ENCODE peak calls at places on chromosome 6, in six cellular contexts. P is H9, L is IMR-90, G is neuronal stem cell, Y is mesenchymal stem cell, C is H1. E is an unnamed sample.

GRCh38 chr6:150394053-150394875 is 25.5 kb downstream of the IYD start:
- DNase-seq in P (no peak), L (no peak), G (no peak), Y (no peak), C (no peak), E (peak)

GRCh38 chr6:165663283-165663735 is 268 bp upstream of the PDE10A start:
- DNase-seq in P (peak), L (peak), G (peak), Y (peak), C (no peak), E (peak)

GRCh38 chr6:144646066-144646800 is 361.1 kb downstream of the UTRN start:
- DNase-seq in P (no peak), L (peak), G (no peak), Y (no peak), C (no peak), E (no peak)

GRCh38 chr6:83067448-83068413 is at the start of gene DOP1A:
- DNase-seq in P (peak), L (peak), G (peak), Y (peak), C (peak), E (peak)

GRCh38 chr6:125584468-125584939 is 164.9 kb upstream of the HEY2 start:
- DNase-seq in P (peak), L (peak), G (peak), Y (peak), C (peak), E (peak)

GRCh38 chr6:33147807-33148666 is 44.2 kb downstream of the COL11A2 start:
- DNase-seq in P (no peak), L (peak), G (peak), Y (peak), C (no peak), E (peak)

GRCh38 chr6:26092443-26092842 is 5.2 kb downstream of the HFE start:
- DNase-seq in P (no peak), L (no peak), G (no peak), Y (no peak), C (no peak), E (no peak)

GRCh38 chr6:125773387-125774341 is 17.1 kb upstream of the NCOA7 start:
- DNase-seq in P (no peak), L (no peak), G (no peak), Y (no peak), C (no peak), E (no peak)

GRCh38 chr6:15166121-15166520 is 79.7 kb upstream of the JARID2 start:
- DNase-seq in P (no peak), L (no peak), G (no peak), Y (no peak), C (no peak), E (no peak)

GRCh38 chr6:148217051-148217450 is 125.6 kb upstream of the SASH1 start:
- DNase-seq in P (no peak), L (no peak), G (no peak), Y (no peak), C (no peak), E (no peak)

GRCh38 chr6:42820509-42821340 is 38.9 kb downstream of the BICRAL start:
- DNase-seq in P (no peak), L (no peak), G (no peak), Y (no peak), C (no peak), E (no peak)
- H3K14ac ChIP-seq in P (no peak), L (peak), G (no peak), Y (no peak), C (no peak), E (no peak)

DNA sequence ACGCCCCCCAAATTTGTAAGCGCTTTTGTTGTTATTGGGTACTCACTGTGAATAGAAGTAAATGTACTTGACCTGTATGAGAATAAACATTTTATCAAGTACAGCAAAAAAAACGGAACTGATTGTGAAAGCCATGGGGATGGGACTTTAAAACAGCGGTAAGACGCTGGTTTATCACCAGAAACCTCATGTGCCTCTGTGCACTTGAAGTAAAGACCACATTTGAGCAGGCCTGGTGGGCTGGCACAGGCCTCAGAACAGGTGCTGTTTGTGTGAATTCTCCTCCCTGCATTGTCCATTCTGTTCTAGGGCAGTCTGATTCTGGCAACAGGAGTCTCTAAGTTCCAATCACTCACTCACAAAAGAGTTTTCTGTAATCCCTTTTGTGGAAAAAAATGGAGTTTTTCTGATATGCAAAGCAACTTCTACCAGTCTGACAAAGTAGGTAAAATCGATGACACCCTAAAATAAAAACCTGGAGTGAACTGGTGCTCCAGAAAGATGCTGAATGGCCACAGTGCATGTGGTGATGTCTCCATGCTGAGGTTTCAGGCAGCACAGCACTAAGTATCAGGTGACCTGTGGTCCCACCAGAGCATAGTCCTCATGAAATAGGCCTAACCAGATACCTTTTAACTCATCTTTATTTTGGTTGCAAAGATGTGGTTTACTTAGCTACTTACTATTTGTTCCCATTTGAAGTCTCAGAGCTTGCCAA is 53.9 kb downstream of the STX7 start:
- DNase-seq in P (no peak), L (no peak), G (no peak), Y (no peak), C (no peak), E (no peak)
- H2BK120ac ChIP-seq in P (no peak), L (no peak), G (no peak), Y (no peak), C (no peak), E (no peak)

DNA sequence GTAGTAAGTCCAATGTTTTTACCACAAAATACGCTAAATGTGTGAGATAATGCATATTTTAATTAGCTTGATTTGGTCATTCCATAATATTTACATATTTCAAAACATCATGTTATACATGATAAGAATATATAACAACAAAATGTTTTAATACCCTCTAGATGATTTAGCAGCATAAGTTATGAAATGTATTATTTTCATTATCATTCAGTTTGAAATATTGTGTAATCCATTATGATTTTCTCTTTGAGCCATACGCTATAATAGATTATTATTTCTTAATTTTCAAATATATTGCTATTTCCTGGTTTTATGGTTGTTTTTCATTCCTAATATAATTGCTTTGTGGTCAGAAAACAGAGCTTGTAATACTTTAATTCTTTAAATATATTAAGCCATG is 163.3 kb upstream of the KCNQ5 start:
- DNase-seq in P (no peak), L (no peak), G (no peak), Y (no peak), C (no peak), E (no peak)
- H3K14ac ChIP-seq in P (no peak), L (no peak), G (no peak), Y (no peak), C (no peak), E (no peak)

GRCh38 chr6:137218917-137219663 is at the start of gene IFNGR1:
- DNase-seq in P (peak), L (peak), G (peak), Y (peak), C (peak), E (peak)

GRCh38 chr6:137224890-137225198 is 5.7 kb upstream of the IFNGR1 start:
- DNase-seq in P (no peak), L (no peak), G (no peak), Y (no peak), C (no peak), E (no peak)

GRCh38 chr6:137223370-137224131 is 4.4 kb upstream of the IFNGR1 start:
- DNase-seq in P (no peak), L (peak), G (no peak), Y (peak), C (no peak), E (no peak)

GRCh38 chr6:137219664-137220252 is 573 bp upstream of the IFNGR1 start:
- DNase-seq in P (no peak), L (no peak), G (no peak), Y (no peak), C (no peak), E (no peak)

DNA sequence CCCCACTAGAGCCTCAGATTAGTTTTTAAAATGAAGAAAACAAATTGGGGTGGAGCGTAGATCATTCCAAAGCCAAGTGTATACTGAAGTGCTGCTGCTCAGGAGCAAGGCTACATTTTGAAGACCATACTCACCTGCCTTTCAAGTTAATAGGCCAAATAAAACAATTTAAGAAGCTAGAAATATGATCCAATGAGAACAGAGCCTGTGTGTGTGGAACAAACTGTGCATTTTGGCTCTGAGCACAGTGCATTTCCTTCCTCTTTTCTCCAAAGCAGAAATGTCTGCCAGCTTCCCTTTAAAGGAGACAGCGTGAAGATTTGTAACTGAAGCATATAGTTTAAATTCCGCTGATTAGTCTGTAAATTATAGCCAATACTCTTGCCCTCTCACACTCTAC is 3.2 kb upstream of the IFNGR1 start:
- DNase-seq in P (no peak), L (no peak), G (no peak), Y (no peak), C (no peak), E (no peak)
- H2BK120ac ChIP-seq in P (no peak), L (no peak), G (no peak), Y (no peak), C (no peak), E (no peak)